ENCODE peak calls at places on chromosomes 5 and 9, in four cellular contexts. W is choroid plexus epithelial cell, H is AG04449, V is mesothelial cell of epicardium. G is an unnamed sample.

GRCh38 chr5:82674718-82675117 is 396.6 kb upstream of the RPS23 start:
- DNase-seq in W (no peak), H (no peak), V (no peak), G (no peak)

GRCh38 chr9:70036641-70037040 is 7.0 kb upstream of the MAMDC2 start:
- DNase-seq in W (no peak), H (no peak), V (no peak), G (no peak)

GRCh38 chr5:68739752-68740151 is 354.1 kb upstream of the SLC30A5 start:
- DNase-seq in W (no peak), H (no peak), V (no peak), G (no peak)

GRCh38 chr9:129176786-129177442 is 1.1 kb downstream of the IER5L start:
- DNase-seq in W (peak; percentile 80), H (no peak), V (no peak), G (no peak)

GRCh38 chr5:172903790-172904189 is 55.4 kb upstream of the RPL26L1 start:
- DNase-seq in W (peak; percentile 96), H (peak; percentile 89), V (peak; percentile 62), G (no peak)

GRCh38 chr5:99141534-99142135 is 212.8 kb upstream of the CHD1 start:
- DNase-seq in W (no peak), H (no peak), V (no peak), G (no peak)

GRCh38 chr5:134394932-134395331 is 16.7 kb downstream of the CDKN2AIPNL start:
- DNase-seq in W (peak; percentile 67), H (no peak), V (no peak), G (no peak)

GRCh38 chr9:38682713-38683112 is 37.2 kb downstream of the FAM240B start:
- DNase-seq in W (peak; percentile 92), H (peak; percentile 23), V (no peak), G (no peak)

GRCh38 chr5:181188700-181189362 is 16.2 kb downstream of the TRIM7 start:
- DNase-seq in W (peak; percentile 79), H (no peak), V (peak; percentile 91), G (no peak)
- TF ChIP-seq CTCF in W (peak; percentile 18), H (no peak), V (no peak), G (no peak)

GRCh38 chr9:99211746-99212145 is 10.0 kb downstream of the ALG2 start:
- DNase-seq in W (no peak), H (no peak), V (no peak), G (no peak)
- TF ChIP-seq CTCF in W (no peak), H (no peak), V (no peak), G (no peak)

GRCh38 chr9:135907006-135907434 is 326 bp downstream of the CAMSAP1 start:
- DNase-seq in W (no peak), H (no peak), V (no peak), G (no peak)
- TF ChIP-seq CTCF in W (no peak), H (no peak), V (no peak), G (no peak)

GRCh38 chr9:109100543-109101201 is 19.1 kb downstream of the TMEM245 start:
- DNase-seq in W (no peak), H (no peak), V (no peak), G (no peak)

GRCh38 chr9:109098960-109099308 is 20.8 kb downstream of the TMEM245 start:
- DNase-seq in W (no peak), H (no peak), V (no peak), G (no peak)

GRCh38 chr9:109097156-109097555 is 22.6 kb downstream of the TMEM245 start:
- DNase-seq in W (no peak), H (no peak), V (no peak), G (no peak)

GRCh38 chr9:109101202-109101595 is 18.5 kb downstream of the TMEM245 start:
- DNase-seq in W (no peak), H (no peak), V (no peak), G (no peak)

DNA sequence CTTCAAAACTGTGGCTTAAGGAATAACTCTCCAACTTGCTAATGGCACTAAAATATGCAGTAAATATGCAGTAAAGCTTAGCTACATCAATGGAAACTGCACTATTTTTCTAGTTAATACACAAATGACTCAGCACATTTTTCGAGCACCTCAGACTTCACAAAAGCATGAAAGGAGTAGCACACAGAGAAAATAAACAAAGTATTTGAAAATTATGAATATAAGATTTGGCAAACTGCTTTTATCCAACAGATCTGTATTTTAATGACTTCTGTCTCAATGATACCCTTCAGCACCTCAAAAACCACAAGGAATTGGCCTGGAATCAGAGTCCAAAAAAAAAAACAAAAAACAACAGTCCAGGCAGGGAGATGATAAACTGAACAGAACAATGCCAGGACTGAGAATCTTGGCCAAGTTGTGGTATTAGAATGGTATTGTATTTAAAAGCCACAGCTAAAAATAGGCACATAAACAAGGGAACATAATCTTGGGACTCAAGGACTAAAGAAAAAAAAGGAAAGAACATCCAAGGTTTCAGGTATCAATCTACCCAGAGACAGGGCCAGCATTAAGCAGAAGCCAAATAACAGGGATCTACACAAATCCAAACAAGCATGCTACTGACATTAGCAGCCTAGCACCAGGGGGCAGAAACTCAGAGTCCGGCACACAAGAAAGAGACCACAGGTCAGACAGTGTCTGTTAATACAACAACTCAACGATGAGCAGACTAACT is 21.4 kb downstream of the TMEM245 start:
- DNase-seq in W (peak; percentile 92), H (no peak), V (no peak), G (no peak)
- TF ChIP-seq CTCF in W (peak; percentile 74), H (peak; percentile 34), V (no peak), G (peak; percentile 18)

DNA sequence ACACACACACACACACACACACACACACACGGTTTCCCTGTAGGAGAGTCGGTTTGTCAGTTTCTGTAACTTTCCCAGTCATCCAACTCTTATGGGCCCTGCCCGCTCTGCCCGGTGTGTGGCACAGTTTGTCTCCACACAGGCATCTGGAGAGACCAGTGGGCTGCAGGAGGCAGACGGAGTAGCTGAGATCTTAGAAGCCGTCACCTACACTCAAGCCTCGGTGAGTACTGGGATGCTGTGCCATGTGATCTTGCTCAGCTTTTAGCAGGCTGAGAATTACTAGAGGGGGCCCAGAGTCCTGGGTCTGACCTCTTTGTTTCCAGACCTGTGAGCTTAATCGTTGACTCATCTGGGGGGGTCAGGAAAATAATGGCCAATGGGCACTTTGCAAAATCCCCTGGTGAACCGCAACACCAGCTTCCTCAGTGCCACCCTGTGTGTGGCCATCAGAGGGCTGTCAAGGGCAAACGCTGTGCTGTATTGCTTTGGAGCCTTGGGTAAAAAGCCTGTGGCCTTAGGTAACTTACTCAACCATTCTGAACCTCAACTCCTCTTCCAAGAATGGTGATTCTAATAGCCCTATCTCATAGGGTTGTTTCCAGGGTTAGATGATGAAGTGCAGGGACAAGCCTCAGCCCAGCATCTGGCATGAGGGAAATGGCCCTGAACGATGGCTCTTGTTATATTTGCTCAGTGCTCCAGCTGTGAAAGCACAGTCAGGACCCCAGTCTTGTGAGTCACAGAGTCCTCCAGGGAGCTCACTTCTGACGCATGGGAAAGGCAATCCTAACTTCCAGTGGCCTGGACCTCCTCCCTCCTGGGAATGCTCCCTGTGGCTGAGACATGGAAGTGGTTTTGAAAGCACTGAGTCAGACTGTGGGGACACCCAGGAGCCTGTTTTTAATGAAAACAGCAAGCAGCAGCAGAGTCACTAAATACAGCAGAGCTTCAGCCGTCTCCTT is 45.6 kb downstream of the COL15A1 start:
- DNase-seq in W (peak; percentile 95), H (peak; percentile 97), V (peak; percentile 28), G (peak; percentile 86)
- TF ChIP-seq CTCF in W (peak; percentile 46), H (peak; percentile 30), V (no peak), G (no peak)

GRCh38 chr9:126491256-126491879 is 122.4 kb upstream of the LMX1B start:
- DNase-seq in W (peak; percentile 83), H (no peak), V (peak; percentile 65), G (no peak)
- TF ChIP-seq CTCF in W (peak; percentile 89), H (peak; percentile 82), V (peak; percentile 98), G (peak; percentile 88)

DNA sequence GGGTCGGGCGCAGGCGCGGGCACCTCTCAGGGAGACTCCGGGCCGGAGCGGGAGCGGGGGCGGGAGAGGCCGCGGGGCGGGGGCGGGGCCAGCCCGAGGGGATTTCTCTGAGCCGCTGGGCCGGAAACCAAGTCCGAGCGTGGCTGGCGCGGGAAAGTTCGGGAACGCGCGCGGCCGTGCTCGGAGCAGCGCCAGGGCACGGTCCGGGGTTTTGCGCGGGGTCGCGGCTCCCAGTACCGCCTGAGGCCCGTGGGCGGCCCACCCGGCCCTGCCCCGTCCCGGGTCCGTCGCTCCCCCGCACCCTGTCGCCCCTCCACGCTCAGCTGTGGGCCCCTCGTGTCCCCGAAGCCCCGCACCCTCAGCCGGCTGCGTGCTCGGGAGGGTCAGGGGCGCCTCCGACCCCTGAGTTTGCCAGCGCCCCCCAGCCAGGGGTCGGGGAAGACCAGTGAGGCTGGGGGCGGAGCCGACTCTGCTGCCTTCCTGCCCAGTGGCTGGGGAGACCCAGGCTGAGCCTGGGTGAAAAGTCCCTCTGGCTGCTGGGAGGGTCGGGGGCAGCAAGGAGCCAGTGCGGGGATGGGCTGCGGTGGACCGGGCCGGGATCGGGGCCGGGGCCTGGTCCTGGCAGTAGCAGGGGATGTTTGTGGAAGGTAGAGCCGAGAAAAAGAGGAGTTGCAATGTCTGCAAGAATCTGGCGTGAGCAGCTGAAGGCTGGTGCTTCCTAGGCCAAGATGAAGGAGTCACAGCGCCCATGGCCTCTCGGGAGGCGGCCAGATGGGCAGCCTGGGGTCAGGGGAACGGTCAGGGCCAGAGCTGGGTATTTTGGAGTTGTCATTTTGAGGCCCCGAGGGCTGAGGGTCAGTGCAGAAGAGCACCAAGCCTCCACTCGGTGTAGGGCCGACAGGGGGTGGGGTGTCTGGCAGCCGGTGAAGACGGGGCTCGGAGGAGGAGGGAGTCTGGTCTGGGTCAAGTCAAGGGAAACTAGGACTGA is 588 bp downstream of the TRAF2 start:
- DNase-seq in W (peak; percentile 29), H (no peak), V (peak; percentile 57), G (no peak)
- TF ChIP-seq CTCF in W (no peak), H (no peak), V (no peak), G (no peak)

GRCh38 chr5:120684213-120684612 is 220.1 kb downstream of the PRR16 start:
- DNase-seq in W (peak; percentile 60), H (no peak), V (no peak), G (no peak)
- TF ChIP-seq CTCF in W (no peak), H (no peak), V (no peak), G (no peak)

DNA sequence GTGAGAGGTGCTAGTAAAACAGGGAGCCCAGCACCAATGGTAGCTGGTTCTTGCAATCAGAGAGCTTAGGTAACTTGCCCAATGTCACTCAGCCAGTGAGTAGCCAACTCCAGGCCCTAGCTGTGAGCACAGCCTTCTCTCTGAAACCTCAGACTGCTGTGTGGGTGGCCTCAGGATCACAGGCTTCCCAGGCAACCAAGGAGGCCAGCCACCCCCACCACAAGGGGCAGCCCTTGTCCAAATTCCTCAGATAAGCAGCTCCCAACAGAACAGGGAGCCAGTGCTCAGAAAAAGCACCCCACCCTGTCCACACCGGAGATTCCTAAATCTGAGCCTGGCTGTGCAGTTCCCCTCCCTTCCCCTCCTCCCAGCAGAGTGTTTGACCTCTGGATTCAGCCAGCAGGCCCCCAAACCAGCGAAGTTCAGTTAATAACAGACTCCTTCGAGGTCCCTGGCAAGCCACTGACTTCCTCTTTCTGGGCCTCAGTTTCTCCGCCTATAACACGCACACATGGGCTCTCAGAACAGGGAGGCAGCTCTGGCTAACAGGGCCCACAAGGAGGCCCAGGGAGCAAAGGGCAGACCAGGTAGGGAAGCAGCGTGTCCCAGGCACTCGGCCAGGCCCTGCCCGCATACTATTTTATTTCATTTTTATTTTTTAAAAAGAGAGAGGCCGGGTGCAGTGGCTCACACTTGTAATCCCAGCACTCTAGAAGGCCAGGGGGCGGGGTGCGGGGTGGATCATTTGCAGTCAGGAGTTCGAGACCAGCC is 2.7 kb downstream of the EEIG1 start:
- DNase-seq in W (peak; percentile 93), H (peak; percentile 19), V (no peak), G (no peak)
- TF ChIP-seq CTCF in W (peak; percentile 11), H (peak; percentile 25), V (no peak), G (no peak)